ENCODE peak calls at places on chromosome 2, in four cellular contexts. One of them, this sample, is unnamed.

GRCh38 chr2:120857422-120857821 is 121.8 kb downstream of the GLI2 start:
- DNase-seq in left cardiac atrium: no peak
- DNase-seq in head of caudate nucleus: no peak
- DNase-seq in 8988T: no peak
- DNase-seq in this sample: no peak

GRCh38 chr2:217703102-217703501 is 299.7 kb downstream of the TNS1 start:
- DNase-seq in left cardiac atrium: no peak
- DNase-seq in head of caudate nucleus: no peak
- DNase-seq in 8988T: no peak
- DNase-seq in this sample: no peak

GRCh38 chr2:202158796-202159195 is 79.6 kb downstream of the SUMO1 start:
- DNase-seq in left cardiac atrium: no peak
- DNase-seq in head of caudate nucleus: no peak
- DNase-seq in 8988T: no peak
- DNase-seq in this sample: no peak

GRCh38 chr2:105235388-105236059 is 6.0 kb upstream of the GPR45 start:
- DNase-seq in left cardiac atrium: peak; percentile 82
- DNase-seq in head of caudate nucleus: peak; percentile 86
- DNase-seq in 8988T: peak; percentile 39
- DNase-seq in this sample: peak; percentile 49

GRCh38 chr2:55585451-55586079 is 31.9 kb downstream of the PPP4R3B start:
- DNase-seq in left cardiac atrium: no peak
- DNase-seq in head of caudate nucleus: no peak
- DNase-seq in 8988T: no peak
- DNase-seq in this sample: no peak

GRCh38 chr2:30722936-30723725 is 84.1 kb downstream of the CAPN13 start:
- DNase-seq in left cardiac atrium: no peak
- DNase-seq in head of caudate nucleus: no peak
- DNase-seq in 8988T: no peak
- DNase-seq in this sample: no peak

GRCh38 chr2:144975881-144976280 is 456.0 kb upstream of the ZEB2 start:
- DNase-seq in left cardiac atrium: no peak
- DNase-seq in head of caudate nucleus: no peak
- DNase-seq in 8988T: no peak
- DNase-seq in this sample: no peak

GRCh38 chr2:98380203-98380535 is 33.9 kb downstream of the CNGA3 start:
- DNase-seq in left cardiac atrium: no peak
- DNase-seq in head of caudate nucleus: no peak
- DNase-seq in 8988T: no peak
- DNase-seq in this sample: no peak

GRCh38 chr2:62597323-62597722 is 91.3 kb upstream of the TMEM17 start:
- DNase-seq in left cardiac atrium: no peak
- DNase-seq in head of caudate nucleus: no peak
- DNase-seq in 8988T: no peak
- DNase-seq in this sample: no peak

GRCh38 chr2:232013701-232014353 is 52.3 kb downstream of the DIS3L2 start:
- DNase-seq in left cardiac atrium: no peak
- DNase-seq in head of caudate nucleus: no peak
- DNase-seq in 8988T: no peak
- DNase-seq in this sample: no peak

GRCh38 chr2:102209474-102209873 is 22.7 kb downstream of the IL1RL2 start:
- DNase-seq in left cardiac atrium: no peak
- DNase-seq in head of caudate nucleus: no peak
- DNase-seq in 8988T: no peak
- DNase-seq in this sample: no peak

GRCh38 chr2:44130441-44130840 is 38.2 kb upstream of the PPM1B start:
- DNase-seq in left cardiac atrium: no peak
- DNase-seq in head of caudate nucleus: no peak
- DNase-seq in 8988T: no peak
- DNase-seq in this sample: no peak

GRCh38 chr2:32061973-32062861 is 1.1 kb upstream of the SPAST start:
- DNase-seq in left cardiac atrium: peak; percentile 58
- DNase-seq in head of caudate nucleus: peak; percentile 16
- DNase-seq in 8988T: no peak
- DNase-seq in this sample: no peak

GRCh38 chr2:165563468-165564225 is 94.1 kb downstream of the CSRNP3 start:
- DNase-seq in left cardiac atrium: no peak
- DNase-seq in head of caudate nucleus: no peak
- DNase-seq in 8988T: no peak
- DNase-seq in this sample: no peak

GRCh38 chr2:46471-47345 is at the start of gene FAM110C:
- DNase-seq in left cardiac atrium: peak; percentile 68
- DNase-seq in head of caudate nucleus: peak; percentile 48
- DNase-seq in 8988T: peak; percentile 75
- DNase-seq in this sample: peak; percentile 19

GRCh38 chr2:234328444-234328990 is 168.4 kb downstream of the ARL4C start:
- DNase-seq in left cardiac atrium: no peak
- DNase-seq in head of caudate nucleus: no peak
- DNase-seq in 8988T: no peak
- DNase-seq in this sample: no peak

GRCh38 chr2:175293776-175294175 is 112.3 kb upstream of the ATP5MC3 start:
- DNase-seq in left cardiac atrium: no peak
- DNase-seq in head of caudate nucleus: no peak
- DNase-seq in 8988T: no peak
- DNase-seq in this sample: no peak

GRCh38 chr2:215604631-215605030 is 168.8 kb upstream of the FN1 start:
- DNase-seq in left cardiac atrium: no peak
- DNase-seq in head of caudate nucleus: no peak
- DNase-seq in 8988T: no peak
- DNase-seq in this sample: no peak

GRCh38 chr2:14803994-14804393 is 171.5 kb downstream of the LRATD1 start:
- DNase-seq in left cardiac atrium: no peak
- DNase-seq in head of caudate nucleus: no peak
- DNase-seq in 8988T: no peak
- DNase-seq in this sample: no peak

GRCh38 chr2:142591408-142591807 is 286.1 kb upstream of the KYNU start:
- DNase-seq in left cardiac atrium: no peak
- DNase-seq in head of caudate nucleus: no peak
- DNase-seq in 8988T: no peak
- DNase-seq in this sample: no peak

GRCh38 chr2:17107875-17108274 is 410.4 kb downstream of the RAD51AP2 start:
- DNase-seq in left cardiac atrium: no peak
- DNase-seq in head of caudate nucleus: no peak
- DNase-seq in 8988T: no peak
- DNase-seq in this sample: no peak

GRCh38 chr2:238106339-238106697 is 6.2 kb downstream of the ESPNL start:
- DNase-seq in left cardiac atrium: no peak
- DNase-seq in head of caudate nucleus: no peak
- DNase-seq in 8988T: peak; percentile 34
- DNase-seq in this sample: no peak

GRCh38 chr2:136327162-136327852 is 209.4 kb upstream of the CXCR4 start:
- DNase-seq in left cardiac atrium: no peak
- DNase-seq in head of caudate nucleus: no peak
- DNase-seq in 8988T: no peak
- DNase-seq in this sample: peak; percentile 92

GRCh38 chr2:96374211-96374951 is 38.8 kb downstream of the NCAPH start:
- DNase-seq in left cardiac atrium: peak; percentile 73
- DNase-seq in head of caudate nucleus: no peak
- DNase-seq in 8988T: no peak
- DNase-seq in this sample: no peak

GRCh38 chr2:36458106-36458505 is 102.5 kb downstream of the CRIM1 start:
- DNase-seq in left cardiac atrium: no peak
- DNase-seq in head of caudate nucleus: no peak
- DNase-seq in 8988T: no peak
- DNase-seq in this sample: no peak

GRCh38 chr2:128449226-128450061 is 130.8 kb upstream of the HS6ST1 start:
- DNase-seq in left cardiac atrium: no peak
- DNase-seq in head of caudate nucleus: peak; percentile 7
- DNase-seq in 8988T: no peak
- DNase-seq in this sample: no peak